ENCODE peak calls at places on chromosomes 5 and 9, in five cellular contexts. A is H7; U is AG10803; W is activated naive CD4-positive, alpha-beta T cell treated with anti-CD3 and anti-CD28 coated beads for 36 hours; B is CD8-positive, alpha-beta memory T cell. M is an unnamed sample.
A peak's percentile ranks its signal among the peaks of the same experiment; 100 is the strongest.

GRCh38 chr5:36607114-36607561 is 732 bp downstream of the SLC1A3 start:
- DNase-seq in B (no peak), U (peak; percentile 73), A (no peak), W (peak; percentile 7), M (peak; percentile 32)

GRCh38 chr9:27414215-27414731 is 109.8 kb upstream of the IFNK start:
- DNase-seq in U (no peak), W (no peak), B (no peak), A (no peak), M (no peak)

GRCh38 chr5:150063638-150064037 is 22.7 kb downstream of the CSF1R start:
- DNase-seq in A (no peak), U (no peak), W (no peak), B (no peak), M (no peak)

GRCh38 chr9:129208191-129209091 is 30.4 kb upstream of the IER5L start:
- DNase-seq in W (peak; percentile 70), B (peak; percentile 59), U (no peak), A (peak; percentile 92), M (no peak)

GRCh38 chr9:131447600-131447999 is 53.7 kb downstream of the PRRC2B start:
- DNase-seq in B (no peak), U (no peak), A (no peak), W (no peak), M (no peak)

GRCh38 chr9:114906922-114907571 is 23.3 kb downstream of the TNFSF8 start:
- DNase-seq in U (no peak), W (peak; percentile 46), B (peak; percentile 28), A (peak; percentile 40), M (peak; percentile 51)

GRCh38 chr9:111483419-111483861 is 743 bp downstream of the ECPAS start:
- DNase-seq in U (no peak), B (peak; percentile 58), W (peak; percentile 42), A (peak; percentile 91), M (peak; percentile 50)

GRCh38 chr9:86713456-86713855 is 233.8 kb downstream of the GAS1 start:
- DNase-seq in B (no peak), W (no peak), U (peak; percentile 88), A (no peak), M (no peak)

GRCh38 chr5:72654231-72654630 is 147.0 kb upstream of the ZNF366 start:
- DNase-seq in A (no peak), B (no peak), W (no peak), U (no peak), M (no peak)

GRCh38 chr9:250039-250438 is 35.4 kb downstream of the DOCK8 start:
- DNase-seq in A (no peak), W (no peak), U (peak; percentile 18), B (no peak), M (peak; percentile 13)

GRCh38 chr9:14212116-14212515 is 101.8 kb downstream of the NFIB start:
- DNase-seq in W (no peak), B (no peak), U (no peak), A (no peak), M (no peak)

GRCh38 chr5:80960531-80961375 is 590 bp downstream of the RASGRF2 start:
- DNase-seq in A (peak; percentile 73), B (peak; percentile 54), W (peak; percentile 49), U (no peak), M (no peak)

GRCh38 chr5:128538249-128539037 is 398 bp upstream of the FBN2 start:
- DNase-seq in B (no peak), A (peak; percentile 75), U (peak; percentile 28), W (no peak), M (no peak)

GRCh38 chr9:26243722-26244121 is 565.5 kb upstream of the TUSC1 start:
- DNase-seq in A (no peak), B (no peak), W (no peak), U (peak; percentile 61), M (peak; percentile 22)

GRCh38 chr9:100352201-100352726 is 478 bp downstream of the TEX10 start:
- DNase-seq in A (no peak), B (no peak), U (peak; percentile 14), W (peak; percentile 40), M (peak; percentile 42)

GRCh38 chr5:34547300-34548085 is 108.6 kb upstream of the RAI14 start:
- DNase-seq in B (no peak), W (no peak), A (no peak), U (no peak), M (no peak)

GRCh38 chr5:123099514-123100151 is 10.6 kb downstream of the PRDM6 start:
- DNase-seq in W (no peak), A (peak; percentile 84), U (no peak), B (no peak), M (no peak)

GRCh38 chr5:138402640-138403039 is 36.2 kb upstream of the REEP2 start:
- DNase-seq in U (no peak), A (no peak), W (peak; percentile 21), B (no peak), M (no peak)

GRCh38 chr9:112762726-112763518 is 12.4 kb downstream of the SNX30 start:
- DNase-seq in B (no peak), W (no peak), U (no peak), A (no peak), M (no peak)

GRCh38 chr5:139863855-139864558 is 68.4 kb downstream of the PSD2 start:
- DNase-seq in A (peak; percentile 94), W (peak; percentile 69), U (peak; percentile 51), B (peak; percentile 34), M (peak; percentile 81)

M was measured in AG08395.